ENCODE peak calls at places on chromosome 3, in eight cellular contexts. One of them, this sample, is unnamed. For H3K4me1, the result is how much of the 10 kb centered on the place peaks cover.

GRCh38 chr3:13095408-13095861 is 22.2 kb upstream of the IQSEC1 start:
- DNase-seq in sigmoid colon: no peak
- DNase-seq in stomach: no peak
- DNase-seq in breast epithelium: no peak
- DNase-seq in endothelial cell of umbilical vein: no peak
- DNase-seq in suprapubic skin: no peak
- DNase-seq in GM12878: no peak
- DNase-seq in GM23338: no peak
- DNase-seq in this sample: no peak

GRCh38 chr3:134291300-134292254 is 40.9 kb upstream of the RYK start:
- DNase-seq in sigmoid colon: peak
- DNase-seq in stomach: no peak
- DNase-seq in breast epithelium: peak
- DNase-seq in endothelial cell of umbilical vein: no peak
- DNase-seq in suprapubic skin: peak
- DNase-seq in GM12878: no peak
- DNase-seq in GM23338: no peak
- DNase-seq in this sample: no peak

GRCh38 chr3:190709351-190709773 is 153.1 kb downstream of the GMNC start:
- DNase-seq in sigmoid colon: no peak
- DNase-seq in stomach: no peak
- DNase-seq in breast epithelium: no peak
- DNase-seq in endothelial cell of umbilical vein: no peak
- DNase-seq in suprapubic skin: no peak
- DNase-seq in GM12878: no peak
- DNase-seq in GM23338: no peak
- DNase-seq in this sample: no peak

GRCh38 chr3:172939651-172940293 is 189.2 kb downstream of the ECT2 start:
- DNase-seq in sigmoid colon: no peak
- DNase-seq in stomach: no peak
- DNase-seq in breast epithelium: no peak
- DNase-seq in endothelial cell of umbilical vein: peak
- DNase-seq in suprapubic skin: no peak
- DNase-seq in GM12878: no peak
- DNase-seq in GM23338: peak
- DNase-seq in this sample: no peak

GRCh38 chr3:169239756-169240155 is 423.8 kb downstream of the MECOM start:
- DNase-seq in sigmoid colon: no peak
- DNase-seq in stomach: no peak
- DNase-seq in breast epithelium: no peak
- DNase-seq in endothelial cell of umbilical vein: peak
- DNase-seq in suprapubic skin: no peak
- DNase-seq in GM12878: no peak
- DNase-seq in GM23338: no peak
- DNase-seq in this sample: no peak

GRCh38 chr3:52019352-52020080 is 23.8 kb upstream of the RPL29 start:
- DNase-seq in sigmoid colon: no peak
- DNase-seq in stomach: no peak
- DNase-seq in breast epithelium: no peak
- DNase-seq in endothelial cell of umbilical vein: no peak
- DNase-seq in suprapubic skin: no peak
- DNase-seq in GM12878: no peak
- DNase-seq in GM23338: no peak
- DNase-seq in this sample: peak

GRCh38 chr3:116413319-116413718 is 32.0 kb downstream of the LSAMP start:
- DNase-seq in sigmoid colon: no peak
- DNase-seq in stomach: no peak
- DNase-seq in breast epithelium: no peak
- DNase-seq in endothelial cell of umbilical vein: no peak
- DNase-seq in suprapubic skin: no peak
- DNase-seq in GM12878: no peak
- DNase-seq in GM23338: peak
- DNase-seq in this sample: no peak

GRCh38 chr3:124993462-124993861 is 58.9 kb upstream of the MUC13 start:
- DNase-seq in sigmoid colon: peak
- DNase-seq in stomach: no peak
- DNase-seq in breast epithelium: no peak
- DNase-seq in endothelial cell of umbilical vein: no peak
- DNase-seq in suprapubic skin: no peak
- DNase-seq in GM12878: no peak
- DNase-seq in GM23338: no peak
- DNase-seq in this sample: no peak

GRCh38 chr3:126434931-126435411 is 40.3 kb downstream of the CFAP100 start:
- DNase-seq in sigmoid colon: peak
- DNase-seq in stomach: peak
- DNase-seq in breast epithelium: no peak
- DNase-seq in endothelial cell of umbilical vein: no peak
- DNase-seq in suprapubic skin: no peak
- DNase-seq in GM12878: no peak
- DNase-seq in GM23338: no peak
- DNase-seq in this sample: peak

GRCh38 chr3:64687381-64687780 is 419 bp downstream of the ADAMTS9 start:
- DNase-seq in sigmoid colon: no peak
- DNase-seq in stomach: no peak
- DNase-seq in breast epithelium: no peak
- DNase-seq in endothelial cell of umbilical vein: peak
- DNase-seq in suprapubic skin: no peak
- DNase-seq in GM12878: no peak
- DNase-seq in GM23338: no peak
- DNase-seq in this sample: peak

GRCh38 chr3:33980252-33980651 is 181.8 kb downstream of the PDCD6IP start:
- DNase-seq in sigmoid colon: no peak
- DNase-seq in stomach: no peak
- DNase-seq in breast epithelium: no peak
- DNase-seq in endothelial cell of umbilical vein: peak
- DNase-seq in suprapubic skin: no peak
- DNase-seq in GM12878: peak
- DNase-seq in GM23338: peak
- DNase-seq in this sample: no peak
- TF ChIP-seq CTCF in sigmoid colon: no peak
- TF ChIP-seq CTCF in stomach: peak
- TF ChIP-seq CTCF in breast epithelium: no peak
- TF ChIP-seq CTCF in endothelial cell of umbilical vein: peak
- TF ChIP-seq CTCF in suprapubic skin: no peak
- TF ChIP-seq CTCF in GM12878: peak
- TF ChIP-seq CTCF in GM23338: peak
- TF ChIP-seq CTCF in this sample: no peak

DNA sequence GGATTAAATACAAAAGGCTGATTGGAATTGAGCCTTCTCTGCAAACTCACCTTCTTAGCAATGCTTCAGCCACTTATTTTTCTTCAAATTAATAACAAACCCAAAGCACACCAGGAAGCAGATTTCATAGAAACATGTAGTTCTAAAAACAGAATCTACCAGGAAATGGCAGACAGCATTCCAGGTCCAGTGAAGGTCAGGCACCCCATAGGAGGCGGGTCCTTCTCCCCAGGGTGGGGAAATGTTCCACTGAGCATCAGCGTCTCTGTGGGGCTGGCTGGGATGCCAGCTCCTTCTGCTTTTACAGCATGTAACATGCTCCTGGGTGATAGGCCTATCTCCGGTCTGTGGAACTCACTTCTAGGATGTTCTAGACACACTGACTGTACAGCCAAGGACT is 49.2 kb downstream of the CTNNB1 start:
- DNase-seq in sigmoid colon: no peak
- DNase-seq in stomach: no peak
- DNase-seq in breast epithelium: no peak
- DNase-seq in endothelial cell of umbilical vein: no peak
- DNase-seq in suprapubic skin: no peak
- DNase-seq in GM12878: no peak
- DNase-seq in GM23338: no peak
- DNase-seq in this sample: no peak
- TF ChIP-seq POLR2AphosphoS5 in sigmoid colon: no peak
- TF ChIP-seq POLR2AphosphoS5 in stomach: no peak
- TF ChIP-seq POLR2AphosphoS5 in breast epithelium: no peak
- TF ChIP-seq POLR2AphosphoS5 in endothelial cell of umbilical vein: no peak
- TF ChIP-seq POLR2AphosphoS5 in suprapubic skin: no peak
- TF ChIP-seq POLR2AphosphoS5 in GM12878: no peak
- TF ChIP-seq POLR2AphosphoS5 in GM23338: no peak
- TF ChIP-seq POLR2AphosphoS5 in this sample: no peak

GRCh38 chr3:31210068-31210650 is 315.7 kb upstream of the GADL1 start:
- DNase-seq in sigmoid colon: no peak
- DNase-seq in stomach: no peak
- DNase-seq in breast epithelium: no peak
- DNase-seq in endothelial cell of umbilical vein: no peak
- DNase-seq in suprapubic skin: no peak
- DNase-seq in GM12878: no peak
- DNase-seq in GM23338: peak
- DNase-seq in this sample: no peak
- H3K4me1 ChIP-seq in sigmoid colon: under half
- H3K4me1 ChIP-seq in stomach: under half
- H3K4me1 ChIP-seq in breast epithelium: under half
- H3K4me1 ChIP-seq in endothelial cell of umbilical vein: under half
- H3K4me1 ChIP-seq in suprapubic skin: under half
- H3K4me1 ChIP-seq in GM12878: under half
- H3K4me1 ChIP-seq in GM23338: under half
- H3K4me1 ChIP-seq in this sample: under half

GRCh38 chr3:132180337-132180791 is 136.8 kb upstream of the ACP3 start:
- DNase-seq in sigmoid colon: no peak
- DNase-seq in stomach: no peak
- DNase-seq in breast epithelium: no peak
- DNase-seq in endothelial cell of umbilical vein: peak
- DNase-seq in suprapubic skin: no peak
- DNase-seq in GM12878: peak
- DNase-seq in GM23338: peak
- DNase-seq in this sample: no peak
- TF ChIP-seq CTCF in sigmoid colon: no peak
- TF ChIP-seq CTCF in stomach: no peak
- TF ChIP-seq CTCF in breast epithelium: no peak
- TF ChIP-seq CTCF in endothelial cell of umbilical vein: peak
- TF ChIP-seq CTCF in suprapubic skin: no peak
- TF ChIP-seq CTCF in GM12878: peak
- TF ChIP-seq CTCF in GM23338: peak
- TF ChIP-seq CTCF in this sample: no peak

GRCh38 chr3:9387322-9387655 is 10.1 kb upstream of the SETD5 start:
- DNase-seq in sigmoid colon: no peak
- DNase-seq in stomach: no peak
- DNase-seq in breast epithelium: no peak
- DNase-seq in endothelial cell of umbilical vein: no peak
- DNase-seq in suprapubic skin: no peak
- DNase-seq in GM12878: no peak
- DNase-seq in GM23338: no peak
- DNase-seq in this sample: no peak
- TF ChIP-seq POLR2AphosphoS5 in sigmoid colon: no peak
- TF ChIP-seq POLR2AphosphoS5 in stomach: no peak
- TF ChIP-seq POLR2AphosphoS5 in breast epithelium: no peak
- TF ChIP-seq POLR2AphosphoS5 in endothelial cell of umbilical vein: peak
- TF ChIP-seq POLR2AphosphoS5 in suprapubic skin: no peak
- TF ChIP-seq POLR2AphosphoS5 in GM12878: no peak
- TF ChIP-seq POLR2AphosphoS5 in GM23338: no peak
- TF ChIP-seq POLR2AphosphoS5 in this sample: no peak

DNA sequence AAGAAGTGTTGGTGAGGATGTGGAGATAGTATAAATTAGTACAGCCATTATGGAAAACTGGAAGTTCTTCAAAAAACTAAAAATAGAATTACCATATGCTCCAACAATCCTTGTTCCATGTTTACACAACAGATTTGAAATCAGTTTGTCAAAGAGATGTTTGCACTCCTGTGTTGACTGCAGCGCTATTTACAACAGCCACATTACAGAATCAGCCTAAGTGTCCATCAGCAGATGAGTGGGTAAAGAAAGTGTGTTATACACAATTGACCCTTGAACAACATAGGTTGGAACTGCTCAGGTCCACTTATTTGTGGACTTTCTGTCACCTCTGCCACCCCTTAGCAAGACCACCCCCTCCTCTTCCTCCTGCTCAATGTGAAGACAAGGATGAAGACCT is 34.7 kb downstream of the LMLN start:
- DNase-seq in sigmoid colon: no peak
- DNase-seq in stomach: no peak
- DNase-seq in breast epithelium: no peak
- DNase-seq in endothelial cell of umbilical vein: no peak
- DNase-seq in suprapubic skin: no peak
- DNase-seq in GM12878: no peak
- DNase-seq in GM23338: no peak
- DNase-seq in this sample: no peak
- H3K4me1 ChIP-seq in sigmoid colon: under half
- H3K4me1 ChIP-seq in stomach: under half
- H3K4me1 ChIP-seq in breast epithelium: under half
- H3K4me1 ChIP-seq in endothelial cell of umbilical vein: under half
- H3K4me1 ChIP-seq in suprapubic skin: under half
- H3K4me1 ChIP-seq in GM12878: under half
- H3K4me1 ChIP-seq in GM23338: under half
- H3K4me1 ChIP-seq in this sample: under half

GRCh38 chr3:178915365-178915764 is 156.2 kb downstream of the ZMAT3 start:
- DNase-seq in sigmoid colon: no peak
- DNase-seq in stomach: no peak
- DNase-seq in breast epithelium: no peak
- DNase-seq in endothelial cell of umbilical vein: no peak
- DNase-seq in suprapubic skin: no peak
- DNase-seq in GM12878: no peak
- DNase-seq in GM23338: peak
- DNase-seq in this sample: no peak
- TF ChIP-seq CTCF in sigmoid colon: no peak
- TF ChIP-seq CTCF in stomach: no peak
- TF ChIP-seq CTCF in breast epithelium: no peak
- TF ChIP-seq CTCF in endothelial cell of umbilical vein: no peak
- TF ChIP-seq CTCF in suprapubic skin: no peak
- TF ChIP-seq CTCF in GM12878: no peak
- TF ChIP-seq CTCF in GM23338: peak
- TF ChIP-seq CTCF in this sample: no peak

DNA sequence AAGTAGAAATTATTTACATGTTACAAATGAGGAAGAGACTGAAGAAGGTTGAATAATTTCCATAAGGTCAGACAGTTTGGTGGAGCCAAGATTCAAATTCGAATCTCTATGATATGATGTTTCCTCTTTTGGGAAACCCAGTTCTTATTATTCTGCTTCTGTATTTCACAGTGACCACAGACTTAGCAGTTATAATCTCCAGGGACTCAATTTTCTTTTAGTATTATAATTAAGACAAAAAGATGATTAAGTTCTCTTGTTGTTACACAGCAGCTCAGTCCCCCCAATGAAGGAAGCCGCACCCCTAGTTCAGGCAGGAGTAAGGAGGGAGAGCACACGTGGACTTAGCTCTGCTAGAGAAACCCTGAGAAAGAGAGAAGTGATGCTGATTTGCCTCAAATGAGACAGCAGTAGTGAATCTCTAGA is 130.6 kb downstream of the CCNL1 start:
- DNase-seq in sigmoid colon: no peak
- DNase-seq in stomach: no peak
- DNase-seq in breast epithelium: no peak
- DNase-seq in endothelial cell of umbilical vein: no peak
- DNase-seq in suprapubic skin: no peak
- DNase-seq in GM12878: peak
- DNase-seq in GM23338: no peak
- DNase-seq in this sample: peak
- TF ChIP-seq POLR2AphosphoS5 in sigmoid colon: no peak
- TF ChIP-seq POLR2AphosphoS5 in stomach: no peak
- TF ChIP-seq POLR2AphosphoS5 in breast epithelium: no peak
- TF ChIP-seq POLR2AphosphoS5 in endothelial cell of umbilical vein: no peak
- TF ChIP-seq POLR2AphosphoS5 in suprapubic skin: no peak
- TF ChIP-seq POLR2AphosphoS5 in GM12878: no peak
- TF ChIP-seq POLR2AphosphoS5 in GM23338: no peak
- TF ChIP-seq POLR2AphosphoS5 in this sample: no peak

This sample was measured in spleen.